ENCODE peak calls at places on chromosomes 2 and 18, in seven cellular contexts. Z, F, N, A, P, X and R are unnamed samples.

GRCh38 chr2:201144101-201145051 is 28.4 kb downstream of the CFLAR start:
- DNase-seq in Z (no peak), F (no peak), N (no peak), A (no peak), P (no peak), X (no peak), R (no peak)

GRCh38 chr18:76256897-76257500 is 238.0 kb downstream of the ZNF516 start:
- DNase-seq in Z (peak; percentile 65), F (peak; percentile 22), N (peak; percentile 39), A (no peak), P (peak; percentile 86), X (peak; percentile 28), R (no peak)

GRCh38 chr2:120398051-120398960 is 52.4 kb downstream of the INHBB start:
- DNase-seq in Z (peak; percentile 6), F (no peak), N (no peak), A (no peak), P (peak; percentile 43), X (peak; percentile 9), R (no peak)

GRCh38 chr18:57443716-57444115 is 8.5 kb downstream of the ONECUT2 start:
- DNase-seq in Z (no peak), F (no peak), N (no peak), A (no peak), P (no peak), X (no peak), R (no peak)

GRCh38 chr2:54279385-54279784 is 23.4 kb upstream of the TSPYL6 start:
- DNase-seq in Z (no peak), F (no peak), N (no peak), A (no peak), P (no peak), X (no peak), R (no peak)

GRCh38 chr2:198471291-198471690 is 666.9 kb downstream of the PLCL1 start:
- DNase-seq in Z (no peak), F (peak; percentile 5), N (no peak), A (no peak), P (no peak), X (no peak), R (no peak)

GRCh38 chr2:173427887-173428683 is 73.4 kb downstream of the CDCA7 start:
- DNase-seq in Z (peak; percentile 97), F (peak; percentile 35), N (no peak), A (no peak), P (peak; percentile 79), X (no peak), R (no peak)

GRCh38 chr2:217837001-217837491 is 165.7 kb downstream of the TNS1 start:
- DNase-seq in Z (no peak), F (peak; percentile 54), N (peak; percentile 12), A (no peak), P (no peak), X (peak; percentile 64), R (no peak)

GRCh38 chr2:215441560-215442391 is 5.9 kb upstream of the FN1 start:
- DNase-seq in Z (peak; percentile 95), F (no peak), N (no peak), A (no peak), P (no peak), X (no peak), R (no peak)

GRCh38 chr2:152486737-152487063 is 151.7 kb downstream of the FMNL2 start:
- DNase-seq in Z (no peak), F (no peak), N (no peak), A (no peak), P (no peak), X (no peak), R (no peak)

GRCh38 chr2:40364143-40364903 is 87.6 kb downstream of the SLC8A1 start:
- DNase-seq in Z (peak; percentile 59), F (no peak), N (no peak), A (no peak), P (peak; percentile 65), X (no peak), R (no peak)

GRCh38 chr2:206915136-206915535 is 24.2 kb upstream of the CPO start:
- DNase-seq in Z (peak; percentile 98), F (peak; percentile 21), N (peak; percentile 36), A (no peak), P (peak; percentile 93), X (peak; percentile 93), R (peak; percentile 16)

GRCh38 chr18:3117493-3118192 is 102.1 kb downstream of the MYOM1 start:
- DNase-seq in Z (peak; percentile 97), F (no peak), N (no peak), A (no peak), P (peak; percentile 5), X (no peak), R (no peak)

GRCh38 chr2:152347076-152347475 is 12.1 kb downstream of the FMNL2 start:
- DNase-seq in Z (peak; percentile 56), F (peak; percentile 81), N (no peak), A (no peak), P (peak; percentile 91), X (peak; percentile 36), R (no peak)

GRCh38 chr2:204332706-204333105 is 212.6 kb upstream of the PARD3B start:
- DNase-seq in Z (no peak), F (no peak), N (no peak), A (no peak), P (no peak), X (no peak), R (no peak)

GRCh38 chr2:232026941-232027340 is 65.4 kb downstream of the DIS3L2 start:
- DNase-seq in Z (no peak), F (no peak), N (peak; percentile 81), A (no peak), P (no peak), X (no peak), R (no peak)

GRCh38 chr2:235951980-235952379 is 216.2 kb downstream of the GBX2 start:
- DNase-seq in Z (no peak), F (peak; percentile 40), N (no peak), A (no peak), P (peak; percentile 50), X (no peak), R (no peak)

GRCh38 chr2:1082456-1083205 is 132.0 kb downstream of the SNTG2 start:
- DNase-seq in Z (no peak), F (no peak), N (no peak), A (no peak), P (no peak), X (no peak), R (no peak)

GRCh38 chr2:162524192-162524591 is 180.3 kb downstream of the GCA start:
- DNase-seq in Z (peak; percentile 10), F (no peak), N (no peak), A (no peak), P (peak; percentile 14), X (no peak), R (no peak)

GRCh38 chr2:99256677-99257076 is 1.2 kb upstream of the LYG2 start:
- DNase-seq in Z (peak; percentile 91), F (no peak), N (no peak), A (no peak), P (no peak), X (peak; percentile 1), R (no peak)

GRCh38 chr2:174376967-174377366 is 18.6 kb upstream of the SCRN3 start:
- DNase-seq in Z (peak; percentile 17), F (no peak), N (no peak), A (no peak), P (peak; percentile 42), X (peak; percentile 9), R (no peak)

GRCh38 chr18:666177-666576 is 8.7 kb downstream of the TYMS start:
- DNase-seq in Z (no peak), F (no peak), N (no peak), A (no peak), P (no peak), X (no peak), R (no peak)

GRCh38 chr2:53450885-53451284 is 316.7 kb upstream of the CHAC2 start:
- DNase-seq in Z (no peak), F (no peak), N (no peak), A (no peak), P (no peak), X (no peak), R (no peak)

GRCh38 chr2:212683346-212683745 is 144.7 kb upstream of the ERBB4 start:
- DNase-seq in Z (peak; percentile 36), F (no peak), N (no peak), A (no peak), P (peak; percentile 48), X (no peak), R (no peak)